ENCODE peak calls at places on chromosomes 11 and 22, in four cellular contexts. L is left cardiac atrium; O is stimulated activated naive CD8-positive, alpha-beta T cell treated with anti-CD3 and anti-CD28 coated beads, Interleukin-15, Interleukin-2, amounts not matched to agents 100 U/mL and 50 U/mL, for 24 hours; V is activated naive CD4-positive, alpha-beta T cell treated with anti-CD3 and anti-CD28 coated beads, Interleukin-2, amount 50 U/mL, for 72 hours. J is an unnamed sample.

GRCh38 chr11:114081641-114082414 is 22.3 kb downstream of the ZBTB16 start:
- ATAC-seq in L (no peak), O (no peak), V (no peak), J (no peak)

GRCh38 chr11:119024430-119025098 is 6.0 kb downstream of the TRAPPC4 start:
- ATAC-seq in L (peak; percentile 16), O (no peak), V (no peak), J (no peak)

GRCh38 chr11:93528757-93529639 is 14.2 kb downstream of the SMCO4 start:
- ATAC-seq in L (peak; percentile 76), O (no peak), V (no peak), J (no peak)

GRCh38 chr11:115439385-115439784 is 64.8 kb downstream of the CADM1 start:
- ATAC-seq in L (no peak), O (no peak), V (no peak), J (no peak)

GRCh38 chr11:2150206-2150847 is 10.7 kb downstream of the INS start:
- ATAC-seq in L (no peak), O (no peak), V (no peak), J (no peak)

GRCh38 chr11:68431984-68432600 is 28.5 kb upstream of the PPP6R3 start:
- ATAC-seq in L (no peak), O (no peak), V (no peak), J (no peak)

GRCh38 chr11:75549370-75549958 is 12.6 kb upstream of the SERPINH1 start:
- ATAC-seq in L (no peak), O (no peak), V (peak; percentile 49), J (peak; percentile 70)

GRCh38 chr22:25759825-25760231 is 17.8 kb downstream of the MYO18B start:
- ATAC-seq in L (no peak), O (no peak), V (no peak), J (no peak)

GRCh38 chr22:39205344-39206021 is 39.3 kb downstream of the PDGFB start:
- ATAC-seq in L (peak; percentile 54), O (peak; percentile 91), V (peak; percentile 96), J (peak; percentile 96)

GRCh38 chr11:117794144-117794543 is 2.9 kb downstream of the DSCAML1 start:
- ATAC-seq in L (no peak), O (no peak), V (no peak), J (no peak)

GRCh38 chr11:45285931-45286632 is at the start of gene SYT13:
- ATAC-seq in L (peak; percentile 90), O (no peak), V (no peak), J (no peak)

GRCh38 chr11:113553235-113553634 is 78.0 kb upstream of the DRD2 start:
- ATAC-seq in L (peak; percentile 44), O (no peak), V (no peak), J (no peak)

GRCh38 chr22:43887391-43887790 is 4.4 kb downstream of the PNPLA5 start:
- ATAC-seq in L (no peak), O (no peak), V (no peak), J (no peak)

GRCh38 chr22:46991666-46992065 is 229.2 kb downstream of the TBC1D22A start:
- ATAC-seq in L (no peak), O (no peak), V (no peak), J (no peak)

GRCh38 chr22:50361222-50361621 is 18.1 kb downstream of the PPP6R2 start:
- ATAC-seq in L (no peak), O (peak; percentile 40), V (peak; percentile 29), J (peak; percentile 71)

GRCh38 chr11:61922539-61922938 is 5.2 kb upstream of the RAB3IL1 start:
- ATAC-seq in L (peak; percentile 82), O (no peak), V (no peak), J (no peak)

GRCh38 chr11:1047576-1048156 is 11.1 kb upstream of the MUC6 start:
- ATAC-seq in L (no peak), O (no peak), V (no peak), J (no peak)